ENCODE peak calls at places on chromosomes 11 and 22, in ten cellular contexts. Y, M, J, R, F, T, L, N, S and Q are unnamed samples.

GRCh38 chr11:99911116-99911515 is 776.0 kb upstream of the ARHGAP42 start:
- DNase-seq in Y (no peak), M (no peak), J (no peak), R (no peak), F (no peak), T (no peak), L (no peak), N (no peak), S (no peak), Q (no peak)

GRCh38 chr22:49603016-49603415 is 224.7 kb downstream of the BRD1 start:
- DNase-seq in Y (no peak), M (no peak), J (no peak), R (no peak), F (no peak), T (no peak), L (no peak), N (no peak), S (no peak), Q (no peak)

GRCh38 chr11:64518928-64519327 is 72.1 kb upstream of the SLC22A12 start:
- DNase-seq in Y (no peak), M (no peak), J (no peak), R (no peak), F (no peak), T (no peak), L (no peak), N (no peak), S (no peak), Q (no peak)

GRCh38 chr11:62193954-62194353 is 3.9 kb downstream of the SCGB1D1 start:
- DNase-seq in Y (no peak), M (no peak), J (peak), R (no peak), F (no peak), T (peak), L (no peak), N (no peak), S (no peak), Q (no peak)

GRCh38 chr11:8699903-8700302 is 17.3 kb downstream of the RPL27A start:
- DNase-seq in Y (peak), M (no peak), J (peak), R (no peak), F (no peak), T (no peak), L (peak), N (no peak), S (no peak), Q (no peak)

GRCh38 chr11:1844221-1845094 is 5.7 kb downstream of the TNNI2 start:
- DNase-seq in Y (no peak), M (no peak), J (no peak), R (peak), F (no peak), T (no peak), L (no peak), N (peak), S (no peak), Q (no peak)

GRCh38 chr11:1442163-1442562 is 44.4 kb downstream of the MOB2 start:
- DNase-seq in Y (no peak), M (no peak), J (peak), R (no peak), F (peak), T (peak), L (no peak), N (no peak), S (no peak), Q (no peak)

GRCh38 chr11:9808943-9809342 is 145.1 kb downstream of the SWAP70 start:
- DNase-seq in Y (no peak), M (no peak), J (no peak), R (no peak), F (no peak), T (no peak), L (no peak), N (no peak), S (no peak), Q (no peak)

GRCh38 chr11:123159146-123159857 is 35.7 kb downstream of the CLMP start:
- DNase-seq in Y (peak), M (no peak), J (no peak), R (no peak), F (no peak), T (no peak), L (no peak), N (no peak), S (no peak), Q (no peak)

GRCh38 chr11:110415081-110415480 is 14.7 kb upstream of the FDX1 start:
- DNase-seq in Y (peak), M (no peak), J (no peak), R (no peak), F (no peak), T (no peak), L (no peak), N (no peak), S (no peak), Q (no peak)

GRCh38 chr11:86548278-86548917 is 124.0 kb downstream of the ME3 start:
- DNase-seq in Y (peak), M (no peak), J (no peak), R (no peak), F (no peak), T (no peak), L (no peak), N (no peak), S (no peak), Q (no peak)

GRCh38 chr11:65500262-65501004 is 1.6 kb downstream of the MALAT1 start:
- DNase-seq in Y (peak), M (peak), J (no peak), R (no peak), F (no peak), T (no peak), L (peak), N (no peak), S (peak), Q (no peak)

GRCh38 chr11:104956528-104956927 is 11.8 kb downstream of the CASP4 start:
- DNase-seq in Y (no peak), M (no peak), J (no peak), R (no peak), F (peak), T (no peak), L (no peak), N (no peak), S (no peak), Q (no peak)

GRCh38 chr22:45594123-45594941 is 77.3 kb upstream of the ATXN10 start:
- DNase-seq in Y (no peak), M (no peak), J (no peak), R (no peak), F (no peak), T (no peak), L (no peak), N (no peak), S (no peak), Q (no peak)
- TF ChIP-seq CTCF in Y (no peak), M (no peak), J (no peak), R (no peak), F (no peak), T (no peak), L (no peak), N (no peak), S (no peak), Q (no peak)

GRCh38 chr11:89625171-89625570 is 84.9 kb upstream of the TRIM77 start:
- DNase-seq in Y (no peak), M (no peak), J (peak), R (no peak), F (no peak), T (no peak), L (no peak), N (no peak), S (no peak), Q (no peak)
- TF ChIP-seq CTCF in Y (peak), M (peak), J (peak), R (no peak), F (no peak), T (no peak), L (no peak), N (no peak), S (no peak), Q (no peak)

DNA sequence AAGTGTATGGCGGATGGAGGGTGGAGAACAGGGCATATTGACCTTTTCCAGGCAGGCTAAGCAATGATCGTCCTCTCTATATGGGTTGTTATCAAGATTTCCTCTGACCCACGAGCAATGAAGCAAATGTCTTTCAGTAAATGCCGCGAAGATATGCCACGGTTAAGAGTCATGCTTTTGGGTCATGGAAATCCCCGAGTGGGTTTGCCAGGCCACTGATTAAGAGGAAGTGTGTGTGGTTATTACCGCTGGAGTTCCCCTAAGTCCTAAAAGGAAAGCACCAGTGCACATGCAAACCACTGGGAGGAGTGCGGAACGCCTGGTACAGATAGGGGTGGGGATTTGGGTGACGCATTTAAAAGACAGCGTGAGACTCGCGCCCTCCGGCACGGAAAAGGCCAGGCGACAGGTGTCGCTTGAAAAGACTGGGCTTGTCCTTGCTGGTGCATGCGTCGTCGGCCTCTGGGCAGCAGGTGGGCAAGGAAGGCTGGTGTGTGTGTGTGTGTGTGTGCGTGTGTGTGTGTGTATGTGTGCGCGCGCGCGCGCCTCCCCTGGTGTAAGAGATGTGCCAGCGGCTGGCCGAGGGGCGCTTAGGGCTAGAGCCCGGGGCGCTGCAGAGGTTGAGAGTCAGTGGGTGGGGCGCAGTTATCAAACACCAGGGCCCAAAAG is at the start of gene BIRC3:
- DNase-seq in Y (peak), M (peak), J (peak), R (peak), F (peak), T (peak), L (peak), N (peak), S (peak), Q (peak)
- TF ChIP-seq CTCF in Y (peak), M (peak), J (no peak), R (no peak), F (peak), T (no peak), L (peak), N (peak), S (peak), Q (no peak)

DNA sequence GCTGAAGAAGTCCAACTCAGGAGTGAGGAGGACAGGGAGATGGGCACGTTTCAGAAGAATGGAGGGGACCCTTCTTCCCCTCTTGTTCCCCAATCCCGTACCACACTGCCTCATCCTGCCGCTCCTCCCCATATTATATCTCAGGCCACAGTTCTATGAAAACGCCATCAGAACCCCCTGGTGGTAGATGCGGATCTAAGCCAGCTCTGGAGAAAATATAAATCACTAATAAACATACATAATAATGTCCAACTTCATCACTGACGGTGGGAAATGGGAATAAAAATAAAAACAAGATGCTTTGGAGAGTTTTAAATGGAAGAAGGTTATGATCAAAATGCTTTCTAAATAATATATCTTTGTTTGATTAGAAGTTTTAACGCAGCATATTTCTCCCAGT is 400.3 kb downstream of the CADM1 start:
- DNase-seq in Y (no peak), M (no peak), J (no peak), R (no peak), F (no peak), T (no peak), L (no peak), N (no peak), S (no peak), Q (no peak)
- TF ChIP-seq CTCF in Y (no peak), M (peak), J (no peak), R (no peak), F (no peak), T (no peak), L (no peak), N (no peak), S (no peak), Q (no peak)

DNA sequence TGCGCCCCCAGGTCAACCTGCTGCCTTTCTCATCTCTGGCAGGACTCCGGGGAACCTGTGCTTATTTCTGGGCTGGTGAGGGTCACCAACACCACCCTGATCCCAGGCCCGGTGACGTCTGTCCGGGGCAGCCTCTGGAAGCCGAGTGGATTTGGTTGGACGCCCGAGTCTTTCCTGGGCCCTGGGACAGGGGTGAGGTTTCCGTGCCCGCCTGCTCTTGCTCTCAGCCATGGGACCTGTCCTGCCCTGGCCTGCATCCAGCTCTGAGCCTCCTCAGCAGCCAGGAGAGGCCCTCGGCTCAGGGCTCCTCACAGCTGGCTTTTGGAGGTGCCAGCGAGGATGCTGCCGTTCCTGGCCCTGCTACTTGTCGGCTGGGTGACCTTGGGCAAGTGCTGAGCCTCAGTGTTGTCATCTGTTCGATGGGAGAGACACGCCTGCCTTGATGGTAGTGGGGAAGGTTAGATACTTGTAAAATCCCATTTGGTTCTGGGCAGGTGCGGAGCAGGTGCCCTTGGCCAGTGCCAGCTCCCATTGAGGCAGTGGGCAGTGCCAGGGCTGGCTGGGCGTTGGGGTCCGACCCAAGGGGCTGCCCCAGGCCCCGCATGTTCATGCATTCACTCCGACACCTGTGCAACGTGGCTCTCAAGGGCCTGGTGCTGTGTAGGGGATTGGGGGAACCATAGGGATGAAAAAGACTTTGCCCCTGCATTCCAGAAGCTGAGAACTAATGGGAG is 58.9 kb upstream of the THY1 start:
- DNase-seq in Y (no peak), M (no peak), J (no peak), R (no peak), F (no peak), T (no peak), L (peak), N (no peak), S (no peak), Q (no peak)
- TF ChIP-seq CTCF in Y (no peak), M (peak), J (peak), R (peak), F (peak), T (no peak), L (no peak), N (peak), S (no peak), Q (no peak)

DNA sequence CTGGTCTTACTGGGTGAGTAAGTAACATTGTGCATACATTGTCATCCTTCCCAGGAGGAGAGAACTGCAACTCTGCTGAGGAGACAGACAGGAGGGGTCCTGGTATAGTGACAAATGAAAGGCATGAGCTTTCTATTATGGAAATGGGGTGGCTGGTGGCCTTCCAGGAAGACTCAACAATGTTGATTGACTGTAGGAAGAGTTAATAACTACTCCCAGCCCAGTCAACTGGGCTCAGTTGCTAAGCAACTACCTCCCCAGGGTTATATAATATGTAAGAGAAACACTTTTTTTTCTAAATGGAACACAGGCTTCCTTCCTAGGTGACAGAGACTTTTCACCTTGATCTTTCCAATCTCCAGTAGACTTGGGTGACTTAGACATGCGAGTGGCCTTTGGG is 28.2 kb downstream of the SEZ6L start:
- DNase-seq in Y (no peak), M (no peak), J (no peak), R (no peak), F (no peak), T (no peak), L (no peak), N (no peak), S (no peak), Q (no peak)
- TF ChIP-seq CTCF in Y (no peak), M (no peak), J (no peak), R (no peak), F (no peak), T (no peak), L (no peak), N (no peak), S (no peak), Q (no peak)

GRCh38 chr22:30948930-30949342 is 19.6 kb downstream of the MORC2 start:
- DNase-seq in Y (peak), M (no peak), J (no peak), R (no peak), F (no peak), T (no peak), L (no peak), N (no peak), S (no peak), Q (no peak)

GRCh38 chr22:30947821-30948454 is 20.6 kb downstream of the MORC2 start:
- DNase-seq in Y (peak), M (peak), J (no peak), R (peak), F (peak), T (no peak), L (no peak), N (no peak), S (no peak), Q (no peak)

GRCh38 chr22:30946354-30946753 is 22.2 kb downstream of the MORC2 start:
- DNase-seq in Y (no peak), M (no peak), J (no peak), R (no peak), F (no peak), T (no peak), L (no peak), N (no peak), S (no peak), Q (no peak)

GRCh38 chr22:30945653-30946052 is 22.9 kb downstream of the MORC2 start:
- DNase-seq in Y (no peak), M (no peak), J (no peak), R (no peak), F (peak), T (no peak), L (no peak), N (no peak), S (no peak), Q (no peak)

DNA sequence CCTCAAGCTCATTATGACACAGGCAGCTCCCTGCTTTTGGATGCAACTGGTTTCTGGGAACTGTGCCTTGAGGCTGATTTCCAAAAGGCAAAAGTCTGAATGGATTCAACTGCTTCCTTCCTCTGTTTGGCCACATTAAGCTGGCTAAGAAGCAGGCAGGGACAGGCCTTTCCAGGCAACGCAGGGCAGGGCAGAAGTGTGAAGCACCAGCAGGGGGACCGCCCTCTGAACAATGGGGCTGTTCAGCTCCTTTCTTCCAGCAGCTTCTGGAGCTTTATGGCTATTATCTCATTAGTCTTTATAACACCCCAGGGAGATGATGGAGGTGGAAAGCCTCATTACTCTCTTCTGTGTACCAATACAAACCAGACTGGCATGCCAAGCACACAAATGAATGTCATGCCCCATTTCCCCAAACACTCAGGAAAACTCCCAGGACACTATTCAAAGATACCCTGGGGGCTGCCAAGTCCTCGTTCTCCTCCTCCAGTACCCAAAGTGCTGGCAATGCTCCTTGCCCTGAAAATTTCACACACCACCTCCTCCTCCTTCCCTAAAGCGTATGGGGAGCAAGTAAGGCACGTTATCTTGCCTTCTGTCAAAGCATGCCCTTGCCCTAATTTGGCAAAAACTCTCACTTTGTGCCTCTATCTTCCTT is 21.3 kb downstream of the MORC2 start:
- DNase-seq in Y (no peak), M (no peak), J (peak), R (peak), F (peak), T (no peak), L (peak), N (no peak), S (no peak), Q (no peak)
- TF ChIP-seq CTCF in Y (no peak), M (no peak), J (no peak), R (no peak), F (no peak), T (no peak), L (no peak), N (no peak), S (no peak), Q (no peak)

GRCh38 chr11:103619480-103619879 is 417.0 kb upstream of the DDI1 start:
- DNase-seq in Y (no peak), M (peak), J (no peak), R (no peak), F (no peak), T (no peak), L (no peak), N (no peak), S (no peak), Q (no peak)
- TF ChIP-seq CTCF in Y (no peak), M (peak), J (no peak), R (no peak), F (peak), T (no peak), L (no peak), N (no peak), S (no peak), Q (no peak)

GRCh38 chr11:17102447-17102846 is 25.0 kb upstream of the RPS13 start:
- DNase-seq in Y (no peak), M (no peak), J (no peak), R (no peak), F (no peak), T (no peak), L (no peak), N (no peak), S (no peak), Q (no peak)
- TF ChIP-seq CTCF in Y (no peak), M (no peak), J (no peak), R (no peak), F (no peak), T (no peak), L (no peak), N (no peak), S (no peak), Q (no peak)